ENCODE peak calls at places on chromosomes 6 and 20, in five cellular contexts. Q, M, L, N and Z are unnamed samples.

GRCh38 chr6:20747996-20748395 is 213.7 kb downstream of the CDKAL1 start:
- DNase-seq in Q (no peak), M (no peak), L (no peak), N (no peak), Z (no peak)

GRCh38 chr6:131281471-131282270 is 146.4 kb downstream of the AKAP7 start:
- DNase-seq in Q (peak), M (peak), L (no peak), N (no peak), Z (no peak)

GRCh38 chr20:59753836-59754235 is 149.5 kb downstream of the PHACTR3 start:
- DNase-seq in Q (no peak), M (no peak), L (no peak), N (no peak), Z (no peak)

GRCh38 chr6:2718334-2719052 is 32.2 kb downstream of the MYLK4 start:
- DNase-seq in Q (no peak), M (peak), L (no peak), N (no peak), Z (no peak)

GRCh38 chr20:11581271-11581670 is 336.4 kb upstream of the BTBD3 start:
- DNase-seq in Q (no peak), M (peak), L (no peak), N (no peak), Z (no peak)

GRCh38 chr6:166006593-166007301 is 160.9 kb downstream of the TBXT start:
- DNase-seq in Q (no peak), M (peak), L (no peak), N (no peak), Z (no peak)

GRCh38 chr6:108961985-108962384 is 113.8 kb downstream of the ARMC2 start:
- DNase-seq in Q (no peak), M (peak), L (no peak), N (no peak), Z (peak)

GRCh38 chr6:116253505-116254296 is at the start of gene TSPYL4:
- DNase-seq in Q (peak), M (peak), L (peak), N (peak), Z (peak)

GRCh38 chr6:148657053-148657452 is 89.8 kb upstream of the UST start:
- DNase-seq in Q (no peak), M (peak), L (no peak), N (no peak), Z (peak)

GRCh38 chr6:28235912-28236452 is 10.9 kb downstream of the ZSCAN9 start:
- DNase-seq in Q (no peak), M (no peak), L (no peak), N (no peak), Z (no peak)

GRCh38 chr6:47307362-47308222 is 2.1 kb downstream of the TNFRSF21 start:
- DNase-seq in Q (no peak), M (no peak), L (no peak), N (no peak), Z (no peak)

GRCh38 chr6:142902636-142903053 is 42.3 kb downstream of the HIVEP2 start:
- DNase-seq in Q (peak), M (peak), L (no peak), N (no peak), Z (peak)

GRCh38 chr6:100276311-100277057 is 188.2 kb downstream of the SIM1 start:
- DNase-seq in Q (no peak), M (no peak), L (no peak), N (no peak), Z (no peak)

GRCh38 chr20:14925286-14925685 is 587.9 kb upstream of the FLRT3 start:
- DNase-seq in Q (no peak), M (peak), L (no peak), N (no peak), Z (no peak)

GRCh38 chr6:118468682-118469465 is 79.2 kb upstream of the PLN start:
- DNase-seq in Q (no peak), M (no peak), L (no peak), N (no peak), Z (no peak)

GRCh38 chr6:145895802-145896201 is 68.4 kb downstream of the SHPRH start:
- DNase-seq in Q (no peak), M (peak), L (no peak), N (no peak), Z (no peak)

GRCh38 chr6:10418862-10419748 is 4.2 kb upstream of the TFAP2A start:
- DNase-seq in Q (no peak), M (no peak), L (peak), N (peak), Z (no peak)

GRCh38 chr20:63941282-63942060 is 14.7 kb downstream of the UCKL1 start:
- DNase-seq in Q (peak), M (peak), L (peak), N (peak), Z (no peak)

GRCh38 chr6:134826889-134827737 is 122.8 kb downstream of the ALDH8A1 start:
- DNase-seq in Q (no peak), M (peak), L (no peak), N (no peak), Z (peak)

GRCh38 chr6:44245912-44246662 is 814 bp upstream of the HSP90AB1 start:
- DNase-seq in Q (peak), M (peak), L (peak), N (peak), Z (peak)

GRCh38 chr6:144248470-144249301 is 36.4 kb upstream of the UTRN start:
- DNase-seq in Q (no peak), M (peak), L (no peak), N (peak), Z (peak)

GRCh38 chr6:80356000-80356399 is 249.5 kb downstream of the BCKDHB start:
- DNase-seq in Q (no peak), M (no peak), L (no peak), N (no peak), Z (no peak)

GRCh38 chr20:59850018-59850641 is 83.3 kb downstream of the SYCP2 start:
- DNase-seq in Q (no peak), M (peak), L (peak), N (no peak), Z (peak)

GRCh38 chr6:159002432-159003160 is 2.6 kb upstream of the RSPH3 start:
- DNase-seq in Q (no peak), M (peak), L (no peak), N (no peak), Z (peak)

GRCh38 chr6:158996863-158997262 is 3.1 kb downstream of the RSPH3 start:
- DNase-seq in Q (no peak), M (peak), L (no peak), N (no peak), Z (no peak)

GRCh38 chr6:159004592-159004991 is 4.6 kb upstream of the RSPH3 start:
- DNase-seq in Q (no peak), M (no peak), L (no peak), N (no peak), Z (no peak)

GRCh38 chr6:158999154-158999668 is 791 bp downstream of the RSPH3 start:
- DNase-seq in Q (no peak), M (peak), L (no peak), N (no peak), Z (no peak)

GRCh38 chr6:158999669-159000403 is at the start of gene RSPH3:
- DNase-seq in Q (peak), M (peak), L (peak), N (peak), Z (peak)
- TF ChIP-seq CTCF in Q (no peak), M (no peak), L (peak), N (peak), Z (peak)

GRCh38 chr6:38021571-38021970 is 202.0 kb downstream of the ZFAND3 start:
- DNase-seq in Q (no peak), M (no peak), L (no peak), N (no peak), Z (no peak)

GRCh38 chr6:38021029-38021428 is 201.5 kb downstream of the ZFAND3 start:
- DNase-seq in Q (no peak), M (no peak), L (no peak), N (no peak), Z (no peak)

GRCh38 chr6:38020593-38020992 is 201.1 kb downstream of the ZFAND3 start:
- DNase-seq in Q (no peak), M (no peak), L (no peak), N (no peak), Z (no peak)

GRCh38 chr6:38016824-38017223 is 197.3 kb downstream of the ZFAND3 start:
- DNase-seq in Q (no peak), M (no peak), L (no peak), N (no peak), Z (no peak)

DNA sequence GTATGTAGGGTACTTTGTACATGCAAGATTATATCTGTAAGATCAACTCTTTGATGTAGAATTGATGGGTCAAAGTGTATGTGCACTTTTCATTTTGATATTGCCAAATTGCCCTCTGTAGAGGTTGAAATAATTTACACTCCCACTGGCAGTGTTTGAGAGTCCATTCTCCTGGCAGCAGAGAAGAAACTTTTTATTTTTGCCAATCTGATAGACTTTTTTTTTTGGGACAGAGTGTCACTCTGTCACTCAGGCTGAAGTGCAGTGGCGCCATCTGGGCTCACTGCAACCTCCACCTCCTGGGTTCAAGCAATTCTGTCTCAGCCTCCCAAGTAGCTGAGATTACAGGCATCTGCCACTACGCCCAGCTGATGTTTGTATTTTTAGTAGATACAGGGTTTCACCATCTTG is 199.2 kb downstream of the ZFAND3 start:
- DNase-seq in Q (no peak), M (no peak), L (no peak), N (no peak), Z (no peak)
- TF ChIP-seq CTCF in Q (no peak), M (no peak), L (no peak), N (no peak), Z (peak)

GRCh38 chr6:45438849-45439406 is 61.2 kb upstream of the SUPT3H start:
- DNase-seq in Q (no peak), M (peak), L (no peak), N (no peak), Z (peak)

GRCh38 chr6:45439459-45439858 is 61.7 kb upstream of the SUPT3H start:
- DNase-seq in Q (no peak), M (no peak), L (no peak), N (no peak), Z (no peak)

GRCh38 chr6:45442716-45443115 is 65.0 kb upstream of the SUPT3H start:
- DNase-seq in Q (no peak), M (no peak), L (no peak), N (no peak), Z (no peak)

GRCh38 chr6:45439861-45440388 is 62.2 kb upstream of the SUPT3H start:
- DNase-seq in Q (no peak), M (no peak), L (no peak), N (no peak), Z (no peak)

DNA sequence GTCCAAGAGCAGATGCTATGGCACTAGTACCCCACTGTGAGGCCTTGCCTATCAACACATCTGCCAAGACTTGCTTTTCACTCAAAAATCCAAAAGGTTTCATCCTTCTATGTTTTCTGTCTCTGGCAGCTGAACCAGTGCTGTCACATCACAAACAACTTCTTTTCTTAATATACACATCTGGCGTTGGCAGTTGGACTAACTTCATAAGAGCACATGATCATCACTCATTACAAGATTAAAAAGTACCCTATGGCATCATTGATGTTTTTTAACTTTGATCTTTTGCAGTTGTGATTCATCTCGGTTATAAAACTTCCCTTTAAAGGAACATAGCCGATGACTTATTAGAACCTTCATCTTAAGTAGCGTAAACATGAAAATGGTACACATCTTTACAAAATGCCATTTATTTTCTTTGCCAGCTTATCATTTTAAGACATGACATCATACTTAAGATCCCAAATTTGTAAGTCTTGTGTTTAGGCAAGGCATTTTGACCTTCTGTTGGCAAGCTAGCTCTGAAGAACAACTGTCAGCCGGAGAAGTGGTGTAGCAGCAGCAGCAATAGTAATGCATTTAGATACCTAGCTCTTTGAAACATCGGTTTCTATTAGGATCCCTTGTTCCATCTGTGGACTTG is 64.2 kb upstream of the SUPT3H start:
- DNase-seq in Q (no peak), M (no peak), L (no peak), N (no peak), Z (no peak)
- TF ChIP-seq CTCF in Q (no peak), M (no peak), L (no peak), N (no peak), Z (no peak)

GRCh38 chr6:40265615-40266014 is 321.5 kb downstream of the LRFN2 start:
- DNase-seq in Q (no peak), M (no peak), L (no peak), N (no peak), Z (no peak)

GRCh38 chr6:40262363-40262762 is 324.8 kb downstream of the LRFN2 start:
- DNase-seq in Q (no peak), M (no peak), L (no peak), N (no peak), Z (no peak)

GRCh38 chr6:40274058-40274457 is 313.1 kb downstream of the LRFN2 start:
- DNase-seq in Q (no peak), M (no peak), L (no peak), N (no peak), Z (no peak)

DNA sequence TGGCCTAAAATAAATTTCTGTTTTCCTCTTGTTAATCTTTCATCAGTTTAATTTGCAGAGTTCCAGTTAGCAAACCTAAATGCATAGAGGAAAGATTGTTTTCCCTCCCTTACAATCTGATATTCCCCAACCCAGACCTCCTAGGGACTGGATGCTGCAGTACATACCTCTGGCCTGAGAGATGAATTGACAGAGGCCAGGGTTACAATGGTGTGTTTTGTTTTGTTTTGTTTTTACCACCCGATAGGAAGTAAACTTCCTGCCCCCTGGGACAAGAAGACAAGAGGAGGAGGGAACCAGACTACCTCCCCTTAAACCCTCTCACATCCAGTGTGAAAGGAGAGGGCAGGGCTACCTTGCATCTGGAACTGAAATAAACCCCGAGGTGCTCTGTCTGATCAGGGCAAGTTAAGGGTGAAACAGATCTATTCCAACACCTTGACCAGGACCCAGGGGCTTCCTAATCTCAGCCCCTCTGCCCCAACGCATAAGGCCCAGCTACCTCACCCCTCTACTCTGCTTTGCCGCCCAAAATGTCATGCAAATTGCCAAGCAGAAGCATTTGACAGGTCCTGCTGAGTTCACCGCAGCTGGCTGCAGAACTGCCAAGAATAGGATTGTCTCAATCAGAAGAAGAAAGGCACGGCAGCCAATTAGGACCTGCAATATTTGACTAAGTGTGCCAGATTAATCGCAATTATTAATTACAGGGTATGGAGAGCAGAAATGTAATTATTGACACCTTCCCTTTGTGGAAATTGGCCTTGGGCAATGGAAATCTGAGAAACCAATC is 318.8 kb downstream of the LRFN2 start:
- DNase-seq in Q (no peak), M (no peak), L (no peak), N (no peak), Z (no peak)
- TF ChIP-seq CTCF in Q (no peak), M (no peak), L (no peak), N (no peak), Z (no peak)

GRCh38 chr6:137738931-137739504 is 128.0 kb upstream of the TNFAIP3 start:
- DNase-seq in Q (no peak), M (no peak), L (no peak), N (no peak), Z (no peak)

GRCh38 chr6:137740347-137740746 is 126.7 kb upstream of the TNFAIP3 start:
- DNase-seq in Q (no peak), M (no peak), L (no peak), N (no peak), Z (no peak)

GRCh38 chr6:137743493-137743892 is 123.6 kb upstream of the TNFAIP3 start:
- DNase-seq in Q (no peak), M (no peak), L (no peak), N (no peak), Z (no peak)

GRCh38 chr6:137739544-137739943 is 127.5 kb upstream of the TNFAIP3 start:
- DNase-seq in Q (no peak), M (no peak), L (no peak), N (no peak), Z (no peak)

DNA sequence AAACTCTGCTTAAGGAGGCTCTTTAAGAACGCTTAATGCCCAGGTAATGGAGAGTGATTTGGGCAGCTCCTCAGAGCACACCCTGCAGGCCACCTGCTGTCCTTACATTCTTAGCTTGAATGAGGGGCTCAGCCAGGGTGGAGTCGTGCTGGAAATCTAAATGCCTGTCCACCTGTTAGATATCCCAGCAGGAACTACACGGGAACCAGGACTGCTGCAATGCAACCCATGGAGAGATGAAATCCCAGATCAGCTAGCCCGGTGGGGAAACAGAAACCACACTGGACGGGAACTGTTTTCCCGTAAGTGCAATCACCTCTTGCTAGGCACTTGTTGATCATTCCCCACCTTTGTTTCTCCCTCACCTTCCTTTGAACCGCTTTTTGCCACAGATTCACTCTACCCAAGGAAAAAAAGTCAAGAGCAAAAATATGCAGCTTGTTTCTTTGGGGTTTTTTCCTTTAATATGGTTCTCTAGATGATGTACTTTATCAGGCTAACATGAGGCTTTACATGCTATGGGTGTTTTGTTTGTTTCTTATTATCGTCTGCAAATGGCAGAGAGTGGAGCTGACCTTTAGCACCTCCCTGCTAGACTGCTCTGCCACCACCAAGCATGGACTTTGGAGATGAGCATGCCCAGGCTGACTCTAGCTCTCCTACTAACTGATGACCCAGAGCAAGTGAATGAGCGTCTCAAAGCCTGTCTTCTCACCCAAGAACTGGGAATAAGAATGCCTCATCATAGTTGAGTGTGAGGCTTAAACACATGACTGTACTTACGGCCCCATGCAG is 125.9 kb upstream of the TNFAIP3 start:
- DNase-seq in Q (no peak), M (no peak), L (no peak), N (no peak), Z (no peak)
- TF ChIP-seq CTCF in Q (no peak), M (no peak), L (peak), N (peak), Z (no peak)

DNA sequence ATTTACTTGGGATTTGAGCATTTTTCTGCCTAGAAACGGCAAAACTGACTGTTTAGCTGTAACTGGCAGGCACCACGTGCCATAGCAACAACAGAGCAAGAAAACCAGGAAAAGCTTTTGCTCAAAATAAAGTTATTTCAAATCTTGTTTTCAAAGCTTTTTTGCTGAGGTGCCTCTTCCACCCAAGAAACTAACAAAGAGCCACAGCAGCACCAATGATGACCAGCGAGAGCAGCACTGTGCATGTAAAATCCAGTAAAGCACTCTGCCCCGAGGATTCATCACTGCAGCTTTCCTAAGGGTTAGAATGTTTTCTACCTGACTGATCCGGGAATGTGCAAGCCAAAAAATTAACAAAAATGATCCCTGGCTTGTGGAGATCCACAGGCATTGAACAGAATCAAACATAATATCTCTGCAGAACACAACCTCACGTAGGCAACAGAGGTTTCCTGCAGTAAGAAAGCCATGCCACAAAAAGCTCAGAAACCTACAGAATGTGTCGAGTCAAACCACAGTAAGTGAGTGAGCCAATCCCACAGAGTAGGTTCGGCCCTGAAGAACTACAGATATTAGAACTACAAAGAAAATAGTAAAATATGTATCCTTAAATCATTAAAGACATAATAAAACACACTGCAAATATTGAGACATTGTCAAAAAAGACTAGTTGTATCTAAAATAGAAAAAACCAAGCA is 7.4 kb upstream of the ULBP3 start:
- DNase-seq in Q (no peak), M (no peak), L (no peak), N (no peak), Z (no peak)
- TF ChIP-seq CTCF in Q (no peak), M (no peak), L (no peak), N (no peak), Z (peak)

GRCh38 chr20:35303735-35304431 is 11.7 kb upstream of the FAM83C start:
- DNase-seq in Q (peak), M (peak), L (peak), N (peak), Z (peak)
- TF ChIP-seq CTCF in Q (peak), M (peak), L (peak), N (peak), Z (peak)

GRCh38 chr6:29602564-29603361 is 17.8 kb downstream of the OR2H2 start:
- DNase-seq in Q (no peak), M (peak), L (no peak), N (peak), Z (peak)
- TF ChIP-seq CTCF in Q (no peak), M (peak), L (peak), N (no peak), Z (peak)